ENCODE peak calls at places on chromosomes 6 and 20, in ten cellular contexts. One of them, this sample, is unnamed.

GRCh38 chr20:33664762-33665144 is 2.0 kb upstream of the ACTL10 start:
- DNase-seq in T-cell: no peak
- DNase-seq in CD8-positive, alpha-beta memory T cell: no peak
- DNase-seq in endothelial cell: no peak
- DNase-seq in Ammon's horn: no peak
- DNase-seq in nucleus accumbens: no peak
- DNase-seq in activated B cell treated with CpG ODN at 0.5 μM for 24 hours: no peak
- DNase-seq in GM04504: no peak
- DNase-seq in AG08396: no peak
- DNase-seq in T-helper 9 cell: no peak
- DNase-seq in this sample: no peak

GRCh38 chr6:63394656-63395308 is 75.0 kb upstream of the LGSN start:
- DNase-seq in AG08396: no peak
- DNase-seq in activated B cell treated with CpG ODN at 0.5 μM for 24 hours: no peak
- DNase-seq in Ammon's horn: no peak
- DNase-seq in T-helper 9 cell: no peak
- DNase-seq in GM04504: no peak
- DNase-seq in nucleus accumbens: no peak
- DNase-seq in CD8-positive, alpha-beta memory T cell: no peak
- DNase-seq in T-cell: no peak
- DNase-seq in endothelial cell: no peak
- DNase-seq in this sample: no peak

GRCh38 chr6:163923658-163924411 is 509.3 kb downstream of the QKI start:
- DNase-seq in nucleus accumbens: no peak
- DNase-seq in Ammon's horn: peak
- DNase-seq in AG08396: no peak
- DNase-seq in activated B cell treated with CpG ODN at 0.5 μM for 24 hours: no peak
- DNase-seq in endothelial cell: no peak
- DNase-seq in GM04504: no peak
- DNase-seq in CD8-positive, alpha-beta memory T cell: no peak
- DNase-seq in T-helper 9 cell: no peak
- DNase-seq in T-cell: no peak
- DNase-seq in this sample: no peak

GRCh38 chr6:43695078-43695966 is 7.7 kb upstream of the MRPS18A start:
- DNase-seq in GM04504: no peak
- DNase-seq in endothelial cell: no peak
- DNase-seq in T-cell: no peak
- DNase-seq in activated B cell treated with CpG ODN at 0.5 μM for 24 hours: no peak
- DNase-seq in T-helper 9 cell: no peak
- DNase-seq in Ammon's horn: no peak
- DNase-seq in AG08396: no peak
- DNase-seq in CD8-positive, alpha-beta memory T cell: no peak
- DNase-seq in nucleus accumbens: no peak
- DNase-seq in this sample: no peak

GRCh38 chr20:11978496-11978895 is 60.8 kb downstream of the BTBD3 start:
- DNase-seq in Ammon's horn: no peak
- DNase-seq in activated B cell treated with CpG ODN at 0.5 μM for 24 hours: no peak
- DNase-seq in T-cell: no peak
- DNase-seq in CD8-positive, alpha-beta memory T cell: no peak
- DNase-seq in endothelial cell: no peak
- DNase-seq in T-helper 9 cell: no peak
- DNase-seq in GM04504: no peak
- DNase-seq in AG08396: no peak
- DNase-seq in nucleus accumbens: no peak
- DNase-seq in this sample: no peak

GRCh38 chr20:46176744-46177378 is 58.7 kb downstream of the CD40 start:
- DNase-seq in nucleus accumbens: no peak
- DNase-seq in AG08396: no peak
- DNase-seq in T-cell: no peak
- DNase-seq in endothelial cell: no peak
- DNase-seq in activated B cell treated with CpG ODN at 0.5 μM for 24 hours: no peak
- DNase-seq in CD8-positive, alpha-beta memory T cell: no peak
- DNase-seq in T-helper 9 cell: no peak
- DNase-seq in GM04504: no peak
- DNase-seq in Ammon's horn: no peak
- DNase-seq in this sample: no peak

GRCh38 chr6:107697682-107698081 is 126.4 kb downstream of the SCML4 start:
- DNase-seq in nucleus accumbens: no peak
- DNase-seq in CD8-positive, alpha-beta memory T cell: no peak
- DNase-seq in T-cell: no peak
- DNase-seq in endothelial cell: no peak
- DNase-seq in AG08396: no peak
- DNase-seq in activated B cell treated with CpG ODN at 0.5 μM for 24 hours: no peak
- DNase-seq in GM04504: no peak
- DNase-seq in T-helper 9 cell: no peak
- DNase-seq in Ammon's horn: no peak
- DNase-seq in this sample: no peak

GRCh38 chr6:165571721-165572132 is 91.3 kb downstream of the PDE10A start:
- DNase-seq in activated B cell treated with CpG ODN at 0.5 μM for 24 hours: no peak
- DNase-seq in GM04504: no peak
- DNase-seq in CD8-positive, alpha-beta memory T cell: no peak
- DNase-seq in nucleus accumbens: no peak
- DNase-seq in endothelial cell: no peak
- DNase-seq in AG08396: no peak
- DNase-seq in Ammon's horn: no peak
- DNase-seq in T-cell: no peak
- DNase-seq in T-helper 9 cell: no peak
- DNase-seq in this sample: no peak

GRCh38 chr6:31687321-31687720 is 6.5 kb upstream of the LY6G5C start:
- DNase-seq in AG08396: no peak
- DNase-seq in endothelial cell: no peak
- DNase-seq in GM04504: no peak
- DNase-seq in Ammon's horn: no peak
- DNase-seq in T-cell: no peak
- DNase-seq in T-helper 9 cell: no peak
- DNase-seq in nucleus accumbens: no peak
- DNase-seq in activated B cell treated with CpG ODN at 0.5 μM for 24 hours: no peak
- DNase-seq in CD8-positive, alpha-beta memory T cell: no peak
- DNase-seq in this sample: no peak

GRCh38 chr20:31602779-31603441 is 2.2 kb upstream of the ID1 start:
- DNase-seq in nucleus accumbens: no peak
- DNase-seq in GM04504: peak
- DNase-seq in AG08396: no peak
- DNase-seq in Ammon's horn: no peak
- DNase-seq in endothelial cell: no peak
- DNase-seq in T-cell: peak
- DNase-seq in T-helper 9 cell: no peak
- DNase-seq in CD8-positive, alpha-beta memory T cell: no peak
- DNase-seq in activated B cell treated with CpG ODN at 0.5 μM for 24 hours: no peak
- DNase-seq in this sample: no peak

GRCh38 chr20:4797275-4797674 is 75.6 kb downstream of the PRND start:
- DNase-seq in T-helper 9 cell: no peak
- DNase-seq in nucleus accumbens: no peak
- DNase-seq in CD8-positive, alpha-beta memory T cell: no peak
- DNase-seq in Ammon's horn: no peak
- DNase-seq in AG08396: no peak
- DNase-seq in activated B cell treated with CpG ODN at 0.5 μM for 24 hours: no peak
- DNase-seq in GM04504: no peak
- DNase-seq in endothelial cell: no peak
- DNase-seq in T-cell: no peak
- DNase-seq in this sample: no peak

GRCh38 chr6:152261179-152261578 is 376.0 kb downstream of the SYNE1 start:
- DNase-seq in GM04504: no peak
- DNase-seq in AG08396: no peak
- DNase-seq in T-cell: no peak
- DNase-seq in Ammon's horn: no peak
- DNase-seq in T-helper 9 cell: no peak
- DNase-seq in activated B cell treated with CpG ODN at 0.5 μM for 24 hours: no peak
- DNase-seq in nucleus accumbens: no peak
- DNase-seq in CD8-positive, alpha-beta memory T cell: no peak
- DNase-seq in endothelial cell: no peak
- DNase-seq in this sample: no peak

GRCh38 chr6:149963212-149963461 is 606 bp upstream of the ULBP1 start:
- DNase-seq in activated B cell treated with CpG ODN at 0.5 μM for 24 hours: no peak
- DNase-seq in endothelial cell: peak
- DNase-seq in GM04504: peak
- DNase-seq in Ammon's horn: peak
- DNase-seq in CD8-positive, alpha-beta memory T cell: no peak
- DNase-seq in T-cell: no peak
- DNase-seq in T-helper 9 cell: no peak
- DNase-seq in AG08396: peak
- DNase-seq in nucleus accumbens: no peak
- DNase-seq in this sample: peak

GRCh38 chr20:41011551-41012067 is 17.0 kb upstream of the TOP1 start:
- DNase-seq in activated B cell treated with CpG ODN at 0.5 μM for 24 hours: peak
- DNase-seq in T-cell: no peak
- DNase-seq in CD8-positive, alpha-beta memory T cell: no peak
- DNase-seq in nucleus accumbens: no peak
- DNase-seq in AG08396: no peak
- DNase-seq in GM04504: no peak
- DNase-seq in Ammon's horn: peak
- DNase-seq in T-helper 9 cell: no peak
- DNase-seq in endothelial cell: no peak
- DNase-seq in this sample: no peak